ENCODE peak calls at places on chromosome 20, in ten cellular contexts. One of them, this sample, is unnamed.

GRCh38 chr20:22379472-22379871 is 204.9 kb downstream of the FOXA2 start:
- DNase-seq in cardiac muscle cell: no peak
- DNase-seq in HFFc6: no peak
- DNase-seq in GM13976: no peak
- DNase-seq in lower leg skin: no peak
- DNase-seq in endothelial cell: no peak
- DNase-seq in MM.1S: no peak
- DNase-seq in PC-3: peak; percentile 96
- DNase-seq in astrocyte: peak; percentile 25
- DNase-seq in GM23338: no peak
- DNase-seq in this sample: no peak

GRCh38 chr20:49989234-49990065 is 6.7 kb downstream of the SNAI1 start:
- DNase-seq in GM13976: no peak
- DNase-seq in PC-3: no peak
- DNase-seq in lower leg skin: peak; percentile 91
- DNase-seq in HFFc6: peak; percentile 75
- DNase-seq in cardiac muscle cell: no peak
- DNase-seq in MM.1S: no peak
- DNase-seq in astrocyte: peak; percentile 85
- DNase-seq in endothelial cell: peak; percentile 44
- DNase-seq in GM23338: peak; percentile 77
- DNase-seq in this sample: no peak

GRCh38 chr20:35901678-35902544 is 52.4 kb downstream of the SCAND1 start:
- DNase-seq in PC-3: peak; percentile 80
- DNase-seq in endothelial cell: no peak
- DNase-seq in lower leg skin: no peak
- DNase-seq in HFFc6: peak; percentile 84
- DNase-seq in astrocyte: peak; percentile 91
- DNase-seq in cardiac muscle cell: peak; percentile 40
- DNase-seq in GM13976: no peak
- DNase-seq in MM.1S: no peak
- DNase-seq in GM23338: no peak
- DNase-seq in this sample: no peak

GRCh38 chr20:58706975-58707681 is 14.5 kb downstream of the NPEPL1 start:
- DNase-seq in astrocyte: no peak
- DNase-seq in endothelial cell: no peak
- DNase-seq in PC-3: no peak
- DNase-seq in MM.1S: no peak
- DNase-seq in cardiac muscle cell: no peak
- DNase-seq in GM23338: no peak
- DNase-seq in lower leg skin: peak; percentile 60
- DNase-seq in HFFc6: no peak
- DNase-seq in GM13976: no peak
- DNase-seq in this sample: no peak

GRCh38 chr20:24770628-24771556 is 178.2 kb upstream of the CST7 start:
- DNase-seq in GM23338: no peak
- DNase-seq in HFFc6: no peak
- DNase-seq in astrocyte: no peak
- DNase-seq in MM.1S: no peak
- DNase-seq in endothelial cell: no peak
- DNase-seq in lower leg skin: peak; percentile 77
- DNase-seq in PC-3: no peak
- DNase-seq in cardiac muscle cell: no peak
- DNase-seq in GM13976: no peak
- DNase-seq in this sample: no peak

GRCh38 chr20:16064991-16065707 is 508.1 kb downstream of the KIF16B start:
- DNase-seq in cardiac muscle cell: peak; percentile 23
- DNase-seq in GM23338: peak; percentile 31
- DNase-seq in astrocyte: no peak
- DNase-seq in PC-3: no peak
- DNase-seq in GM13976: no peak
- DNase-seq in endothelial cell: no peak
- DNase-seq in HFFc6: no peak
- DNase-seq in MM.1S: no peak
- DNase-seq in lower leg skin: no peak
- DNase-seq in this sample: no peak

GRCh38 chr20:57659131-57659788 is 39.0 kb upstream of the ZBP1 start:
- DNase-seq in GM23338: no peak
- DNase-seq in endothelial cell: peak; percentile 16
- DNase-seq in MM.1S: no peak
- DNase-seq in astrocyte: no peak
- DNase-seq in GM13976: peak; percentile 38
- DNase-seq in cardiac muscle cell: no peak
- DNase-seq in HFFc6: no peak
- DNase-seq in PC-3: no peak
- DNase-seq in lower leg skin: peak; percentile 82
- DNase-seq in this sample: no peak

GRCh38 chr20:15759546-15760216 is 813.6 kb downstream of the KIF16B start:
- DNase-seq in PC-3: peak; percentile 31
- DNase-seq in HFFc6: no peak
- DNase-seq in GM23338: no peak
- DNase-seq in cardiac muscle cell: peak; percentile 24
- DNase-seq in GM13976: no peak
- DNase-seq in astrocyte: no peak
- DNase-seq in endothelial cell: no peak
- DNase-seq in lower leg skin: no peak
- DNase-seq in MM.1S: no peak
- DNase-seq in this sample: no peak

GRCh38 chr20:46157625-46158024 is 39.5 kb downstream of the CD40 start:
- DNase-seq in endothelial cell: no peak
- DNase-seq in HFFc6: no peak
- DNase-seq in lower leg skin: no peak
- DNase-seq in astrocyte: no peak
- DNase-seq in GM13976: no peak
- DNase-seq in MM.1S: no peak
- DNase-seq in GM23338: no peak
- DNase-seq in PC-3: no peak
- DNase-seq in cardiac muscle cell: no peak
- DNase-seq in this sample: no peak

GRCh38 chr20:6140947-6141346 is 18.1 kb upstream of the FERMT1 start:
- DNase-seq in GM13976: no peak
- DNase-seq in endothelial cell: no peak
- DNase-seq in GM23338: peak; percentile 52
- DNase-seq in astrocyte: no peak
- DNase-seq in lower leg skin: no peak
- DNase-seq in cardiac muscle cell: no peak
- DNase-seq in PC-3: peak; percentile 34
- DNase-seq in HFFc6: peak; percentile 10
- DNase-seq in MM.1S: no peak
- DNase-seq in this sample: no peak

GRCh38 chr20:37777556-37777955 is 83.7 kb downstream of the CTNNBL1 start:
- DNase-seq in cardiac muscle cell: no peak
- DNase-seq in PC-3: no peak
- DNase-seq in GM23338: no peak
- DNase-seq in lower leg skin: no peak
- DNase-seq in astrocyte: peak; percentile 16
- DNase-seq in HFFc6: no peak
- DNase-seq in GM13976: no peak
- DNase-seq in endothelial cell: no peak
- DNase-seq in MM.1S: no peak
- DNase-seq in this sample: no peak

GRCh38 chr20:20528896-20529295 is 161.0 kb downstream of the INSM1 start:
- DNase-seq in GM23338: no peak
- DNase-seq in MM.1S: no peak
- DNase-seq in astrocyte: no peak
- DNase-seq in PC-3: no peak
- DNase-seq in lower leg skin: no peak
- DNase-seq in endothelial cell: no peak
- DNase-seq in HFFc6: no peak
- DNase-seq in cardiac muscle cell: no peak
- DNase-seq in GM13976: no peak
- DNase-seq in this sample: no peak

GRCh38 chr20:10671850-10672578 is 1.8 kb downstream of the JAG1 start:
- DNase-seq in GM13976: peak; percentile 51
- DNase-seq in HFFc6: peak; percentile 23
- DNase-seq in GM23338: peak; percentile 72
- DNase-seq in astrocyte: no peak
- DNase-seq in endothelial cell: peak; percentile 61
- DNase-seq in cardiac muscle cell: peak; percentile 50
- DNase-seq in lower leg skin: peak; percentile 96
- DNase-seq in MM.1S: peak; percentile 44
- DNase-seq in PC-3: peak; percentile 63
- DNase-seq in this sample: peak; percentile 49

GRCh38 chr20:25033941-25034335 is 24.0 kb downstream of the ACSS1 start:
- DNase-seq in PC-3: no peak
- DNase-seq in lower leg skin: no peak
- DNase-seq in GM23338: no peak
- DNase-seq in MM.1S: no peak
- DNase-seq in HFFc6: no peak
- DNase-seq in endothelial cell: no peak
- DNase-seq in cardiac muscle cell: no peak
- DNase-seq in astrocyte: no peak
- DNase-seq in GM13976: no peak
- DNase-seq in this sample: no peak

GRCh38 chr20:2914160-2914559 is 40.9 kb downstream of the PTPRA start:
- DNase-seq in GM23338: no peak
- DNase-seq in GM13976: no peak
- DNase-seq in lower leg skin: no peak
- DNase-seq in cardiac muscle cell: peak; percentile 46
- DNase-seq in endothelial cell: no peak
- DNase-seq in astrocyte: no peak
- DNase-seq in PC-3: peak; percentile 50
- DNase-seq in MM.1S: no peak
- DNase-seq in HFFc6: no peak
- DNase-seq in this sample: peak; percentile 14
- TF ChIP-seq CTCF in GM23338: peak; percentile 25
- TF ChIP-seq CTCF in GM13976: peak; percentile 39
- TF ChIP-seq CTCF in lower leg skin: no peak
- TF ChIP-seq CTCF in cardiac muscle cell: peak; percentile 22
- TF ChIP-seq CTCF in endothelial cell: no peak
- TF ChIP-seq CTCF in astrocyte: no peak
- TF ChIP-seq CTCF in PC-3: peak; percentile 55
- TF ChIP-seq CTCF in MM.1S: peak; percentile 23
- TF ChIP-seq CTCF in HFFc6: peak; percentile 21
- TF ChIP-seq CTCF in this sample: no peak

DNA sequence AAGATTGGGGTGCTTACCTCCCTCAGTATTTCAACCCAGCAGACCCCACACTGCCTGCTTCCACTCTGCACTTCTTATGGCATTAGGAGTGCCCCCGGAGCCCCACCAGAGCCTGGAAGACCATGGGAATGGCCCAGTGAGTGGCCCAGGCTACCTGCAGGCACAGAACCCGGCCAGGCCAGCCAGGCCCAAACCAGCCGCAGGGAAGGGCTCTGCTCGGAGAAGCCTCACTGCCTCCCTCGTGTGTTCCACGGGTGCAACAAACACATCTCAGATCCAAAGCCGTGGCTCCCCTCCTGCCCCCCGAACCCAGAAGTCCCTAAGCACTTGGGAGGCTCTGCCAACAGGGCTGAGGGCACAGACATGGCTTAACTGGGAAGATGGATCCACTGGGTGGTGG is 283.9 kb downstream of the CDH4 start:
- DNase-seq in MM.1S: no peak
- DNase-seq in cardiac muscle cell: no peak
- DNase-seq in endothelial cell: no peak
- DNase-seq in HFFc6: no peak
- DNase-seq in GM23338: peak; percentile 16
- DNase-seq in GM13976: no peak
- DNase-seq in PC-3: no peak
- DNase-seq in astrocyte: no peak
- DNase-seq in lower leg skin: no peak
- DNase-seq in this sample: no peak
- TF ChIP-seq CTCF in MM.1S: no peak
- TF ChIP-seq CTCF in cardiac muscle cell: no peak
- TF ChIP-seq CTCF in endothelial cell: no peak
- TF ChIP-seq CTCF in HFFc6: no peak
- TF ChIP-seq CTCF in GM23338: no peak
- TF ChIP-seq CTCF in GM13976: no peak
- TF ChIP-seq CTCF in PC-3: no peak
- TF ChIP-seq CTCF in astrocyte: no peak
- TF ChIP-seq CTCF in lower leg skin: no peak
- TF ChIP-seq CTCF in this sample: no peak

GRCh38 chr20:9081423-9081966 is 12.6 kb downstream of the PLCB4 start:
- DNase-seq in cardiac muscle cell: no peak
- DNase-seq in lower leg skin: no peak
- DNase-seq in HFFc6: no peak
- DNase-seq in MM.1S: no peak
- DNase-seq in GM23338: no peak
- DNase-seq in endothelial cell: no peak
- DNase-seq in GM13976: no peak
- DNase-seq in PC-3: no peak
- DNase-seq in astrocyte: no peak
- DNase-seq in this sample: no peak

GRCh38 chr20:9075264-9076095 is 6.6 kb downstream of the PLCB4 start:
- DNase-seq in endothelial cell: no peak
- DNase-seq in GM13976: no peak
- DNase-seq in MM.1S: no peak
- DNase-seq in cardiac muscle cell: no peak
- DNase-seq in astrocyte: no peak
- DNase-seq in PC-3: no peak
- DNase-seq in GM23338: peak; percentile 52
- DNase-seq in lower leg skin: no peak
- DNase-seq in HFFc6: no peak
- DNase-seq in this sample: no peak

GRCh38 chr20:9079038-9079731 is 10.3 kb downstream of the PLCB4 start:
- DNase-seq in endothelial cell: no peak
- DNase-seq in astrocyte: no peak
- DNase-seq in HFFc6: no peak
- DNase-seq in GM23338: peak; percentile 23
- DNase-seq in PC-3: no peak
- DNase-seq in cardiac muscle cell: no peak
- DNase-seq in MM.1S: no peak
- DNase-seq in GM13976: no peak
- DNase-seq in lower leg skin: no peak
- DNase-seq in this sample: no peak
- TF ChIP-seq CTCF in endothelial cell: no peak
- TF ChIP-seq CTCF in astrocyte: no peak
- TF ChIP-seq CTCF in HFFc6: no peak
- TF ChIP-seq CTCF in GM23338: peak; percentile 18
- TF ChIP-seq CTCF in PC-3: no peak
- TF ChIP-seq CTCF in cardiac muscle cell: no peak
- TF ChIP-seq CTCF in MM.1S: no peak
- TF ChIP-seq CTCF in GM13976: no peak
- TF ChIP-seq CTCF in lower leg skin: no peak
- TF ChIP-seq CTCF in this sample: no peak

GRCh38 chr20:61260905-61261304 is 8.8 kb downstream of the CDH4 start:
- DNase-seq in GM13976: no peak
- DNase-seq in PC-3: peak; percentile 15
- DNase-seq in endothelial cell: no peak
- DNase-seq in lower leg skin: no peak
- DNase-seq in astrocyte: no peak
- DNase-seq in cardiac muscle cell: peak; percentile 23
- DNase-seq in GM23338: peak; percentile 48
- DNase-seq in MM.1S: no peak
- DNase-seq in HFFc6: no peak
- DNase-seq in this sample: no peak
- TF ChIP-seq CTCF in GM13976: no peak
- TF ChIP-seq CTCF in PC-3: peak; percentile 29
- TF ChIP-seq CTCF in endothelial cell: no peak
- TF ChIP-seq CTCF in lower leg skin: no peak
- TF ChIP-seq CTCF in astrocyte: no peak
- TF ChIP-seq CTCF in cardiac muscle cell: no peak
- TF ChIP-seq CTCF in GM23338: peak; percentile 51
- TF ChIP-seq CTCF in MM.1S: no peak
- TF ChIP-seq CTCF in HFFc6: no peak
- TF ChIP-seq CTCF in this sample: no peak